ENCODE peak calls at places on chromosomes 2 and 18, in four cellular contexts. K is esophagus squamous epithelium, N is transverse colon, Q is psoas muscle. L is an unnamed sample.

GRCh38 chr18:37368110-37368812 is 197.3 kb downstream of the CELF4 start:
- DNase-seq in Q (no peak), N (no peak), K (no peak), L (no peak)

GRCh38 chr2:241762933-241763369 is 13.7 kb upstream of the GAL3ST2 start:
- DNase-seq in N (peak; percentile 38), K (no peak), Q (no peak), L (no peak)

GRCh38 chr2:42859006-42859552 is 66.7 kb upstream of the HAAO start:
- DNase-seq in Q (no peak), N (peak; percentile 84), K (no peak), L (no peak)

GRCh38 chr18:8301427-8302172 is 307.6 kb upstream of the RAB12 start:
- DNase-seq in Q (no peak), K (no peak), N (no peak), L (no peak)

GRCh38 chr2:234846589-234847363 is 105.0 kb upstream of the SH3BP4 start:
- DNase-seq in N (no peak), Q (no peak), K (no peak), L (no peak)

GRCh38 chr18:7957297-7957696 is 390.2 kb downstream of the PTPRM start:
- DNase-seq in K (no peak), N (no peak), Q (no peak), L (no peak)

GRCh38 chr2:63888490-63889402 is 47.0 kb downstream of the UGP2 start:
- DNase-seq in N (peak; percentile 32), K (no peak), Q (peak; percentile 27), L (no peak)

GRCh38 chr2:7403092-7403775 is 486.0 kb downstream of the RNF144A start:
- DNase-seq in Q (no peak), N (no peak), K (no peak), L (no peak)

GRCh38 chr2:38554973-38555595 is 47.6 kb downstream of the HNRNPLL start:
- DNase-seq in N (no peak), K (no peak), Q (no peak), L (no peak)

GRCh38 chr2:144431384-144431783 is 88.5 kb downstream of the ZEB2 start:
- DNase-seq in N (no peak), K (no peak), Q (no peak), L (no peak)

GRCh38 chr18:6013101-6013790 is 117.9 kb upstream of the TMEM200C start:
- DNase-seq in Q (no peak), K (no peak), N (no peak), L (no peak)

GRCh38 chr18:35345460-35345921 is 1.3 kb upstream of the ZNF24 start:
- DNase-seq in Q (no peak), N (no peak), K (no peak), L (no peak)

GRCh38 chr18:21897811-21898210 is 157.2 kb downstream of the MIB1 start:
- DNase-seq in K (no peak), Q (no peak), N (peak; percentile 42), L (no peak)

GRCh38 chr2:165274698-165275097 is 35.5 kb downstream of the SCN2A start:
- DNase-seq in N (peak; percentile 20), K (no peak), Q (peak; percentile 73), L (no peak)

GRCh38 chr2:18209934-18210639 is 331.6 kb downstream of the KCNS3 start:
- DNase-seq in K (no peak), N (no peak), Q (no peak), L (peak; percentile 10)

GRCh38 chr2:223465793-223466192 is 136.4 kb downstream of the SCG2 start:
- DNase-seq in N (peak; percentile 48), K (peak; percentile 14), Q (peak; percentile 85), L (peak; percentile 93)

GRCh38 chr18:48781041-48781989 is 169.4 kb downstream of the SMAD7 start:
- DNase-seq in K (no peak), Q (peak; percentile 78), N (peak; percentile 54), L (no peak)

GRCh38 chr2:23563673-23564617 is 179.0 kb downstream of the KLHL29 start:
- DNase-seq in N (peak; percentile 18), K (no peak), Q (peak; percentile 76), L (peak; percentile 45)

GRCh38 chr2:159249955-159250723 is 36.4 kb downstream of the WDSUB1 start:
- DNase-seq in K (no peak), N (peak; percentile 72), Q (peak; percentile 43), L (peak; percentile 37)

GRCh38 chr2:224036731-224037376 is 2.2 kb downstream of the SERPINE2 start:
- DNase-seq in Q (no peak), K (no peak), N (no peak), L (no peak)

DNA sequence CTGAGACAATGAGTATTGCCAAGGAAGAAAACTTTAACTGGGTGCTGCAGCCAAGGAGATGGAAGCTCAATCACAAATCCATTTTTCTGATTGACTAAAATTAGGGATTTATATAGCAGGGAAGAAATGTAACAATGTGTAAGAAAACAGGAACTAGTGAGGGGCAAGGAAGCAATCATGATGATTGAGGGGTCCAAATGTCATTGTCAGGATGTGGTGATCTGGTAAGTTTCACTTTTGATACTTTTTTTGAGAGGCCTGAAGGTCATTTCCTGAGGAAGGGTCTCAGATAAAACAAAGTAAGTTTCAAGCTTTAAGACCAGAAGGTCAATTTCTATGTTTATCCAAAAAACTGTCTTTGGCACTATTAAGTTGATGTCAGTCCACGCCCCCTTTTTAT is 12.0 kb upstream of the GCC2 start:
- DNase-seq in Q (no peak), K (no peak), N (no peak), L (no peak)
- TF ChIP-seq CTCF in Q (no peak), K (no peak), N (no peak), L (no peak)

DNA sequence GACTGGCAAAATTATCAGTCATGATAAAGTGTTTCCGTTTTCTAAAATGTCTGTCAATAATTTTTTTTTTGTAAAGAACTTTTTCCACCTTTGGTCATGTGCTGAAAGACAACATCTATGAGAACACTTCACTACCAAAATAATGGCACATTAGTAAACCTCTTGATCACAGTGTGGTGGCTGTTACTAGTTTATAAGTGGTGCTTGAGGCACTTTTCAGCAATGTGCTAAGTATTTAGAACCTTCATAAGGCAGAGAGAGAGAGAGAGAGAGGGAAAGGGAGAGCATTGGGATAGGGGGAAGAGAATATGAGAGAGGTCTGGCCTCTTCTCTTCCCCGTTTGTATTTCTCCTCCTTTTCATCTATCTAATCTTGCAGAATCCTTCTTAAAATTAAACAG is 1.1 kb upstream of the NYAP2 start:
- DNase-seq in N (no peak), K (no peak), Q (no peak), L (no peak)
- H3K36me3 ChIP-seq in N (no peaks in the 10 kb centered on the region), K (no peaks in the 10 kb centered on the region), Q (no peaks in the 10 kb centered on the region), L (no peaks in the 10 kb centered on the region)

GRCh38 chr2:207766697-207767460 is 2.8 kb downstream of the FZD5 start:
- DNase-seq in K (no peak), N (peak; percentile 29), Q (no peak), L (no peak)
- TF ChIP-seq CTCF in K (no peak), N (no peak), Q (no peak), L (no peak)

GRCh38 chr2:47264183-47264582 is 109.1 kb upstream of the STPG4 start:
- DNase-seq in K (no peak), N (no peak), Q (no peak), L (no peak)

GRCh38 chr2:47265158-47265557 is 110.0 kb upstream of the STPG4 start:
- DNase-seq in Q (no peak), N (no peak), K (no peak), L (no peak)

GRCh38 chr2:47264686-47265085 is 109.6 kb upstream of the STPG4 start:
- DNase-seq in N (no peak), K (no peak), Q (no peak), L (no peak)

GRCh38 chr2:47266939-47267338 is 111.8 kb upstream of the STPG4 start:
- DNase-seq in N (no peak), K (no peak), Q (no peak), L (no peak)

DNA sequence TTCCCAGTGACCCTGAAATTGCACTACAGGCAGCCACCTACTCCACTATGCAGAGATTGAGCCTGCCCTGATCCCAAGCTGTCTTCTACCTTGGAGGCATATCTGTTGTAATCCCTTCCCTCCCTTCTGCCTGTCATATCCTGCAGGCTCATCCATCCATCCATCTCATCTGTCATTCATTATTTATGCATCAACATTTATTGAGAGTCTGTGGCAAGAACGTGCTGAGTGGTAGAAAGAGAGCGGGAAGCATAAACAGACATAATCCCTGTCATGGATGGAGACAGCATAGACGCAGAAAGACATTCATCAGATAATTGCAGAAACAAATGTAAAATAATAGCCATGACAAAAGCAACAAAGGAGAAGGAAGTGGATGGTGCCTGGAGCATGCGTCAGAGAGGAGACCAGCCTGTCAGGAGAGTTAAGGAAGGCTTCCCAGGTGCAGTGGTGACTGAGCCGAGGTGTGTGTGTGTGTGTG is 110.7 kb upstream of the STPG4 start:
- DNase-seq in N (no peak), K (no peak), Q (no peak), L (no peak)
- H3K36me3 ChIP-seq in N (no peaks in the 10 kb centered on the region), K (no peaks in the 10 kb centered on the region), Q (no peaks in the 10 kb centered on the region), L (no peaks in the 10 kb centered on the region)

GRCh38 chr2:119660343-119660658 is 18.7 kb upstream of the TMEM177 start:
- DNase-seq in K (no peak), N (no peak), Q (no peak), L (no peak)
- TF ChIP-seq CTCF in K (no peak), N (no peak), Q (no peak), L (no peak)

GRCh38 chr18:60910534-60910933 is 422.7 kb upstream of the CDH20 start:
- DNase-seq in K (no peak), Q (no peak), N (no peak), L (no peak)
- H3K36me3 ChIP-seq in K (no peaks in the 10 kb centered on the region), Q (no peaks in the 10 kb centered on the region), N (no peaks in the 10 kb centered on the region), L (no peaks in the 10 kb centered on the region)

GRCh38 chr2:33134764-33135560 is 188.2 kb downstream of the LTBP1 start:
- DNase-seq in Q (no peak), N (no peak), K (no peak), L (no peak)

GRCh38 chr2:33136056-33136455 is 189.3 kb downstream of the LTBP1 start:
- DNase-seq in N (no peak), K (no peak), Q (no peak), L (no peak)

GRCh38 chr2:33135645-33136044 is 188.9 kb downstream of the LTBP1 start:
- DNase-seq in Q (no peak), N (no peak), K (no peak), L (no peak)

GRCh38 chr2:33133436-33133835 is 186.7 kb downstream of the LTBP1 start:
- DNase-seq in N (no peak), K (no peak), Q (peak; percentile 33), L (no peak)

GRCh38 chr2:33134086-33134763 is 187.5 kb downstream of the LTBP1 start:
- DNase-seq in N (peak; percentile 24), Q (peak; percentile 65), K (no peak), L (peak; percentile 92)
- TF ChIP-seq CTCF in N (no peak), Q (peak; percentile 22), K (no peak), L (peak; percentile 33)

GRCh38 chr2:27208486-27209050 is 3.3 kb upstream of the ATRAID start:
- DNase-seq in K (no peak), Q (no peak), N (no peak), L (no peak)

GRCh38 chr2:27203741-27204140 is 8.1 kb upstream of the ATRAID start:
- DNase-seq in K (no peak), N (no peak), Q (no peak), L (no peak)

GRCh38 chr2:27204566-27204965 is 7.3 kb upstream of the ATRAID start:
- DNase-seq in Q (no peak), K (no peak), N (no peak), L (no peak)

GRCh38 chr2:27205206-27205605 is 6.6 kb upstream of the ATRAID start:
- DNase-seq in K (no peak), Q (no peak), N (no peak), L (no peak)

DNA sequence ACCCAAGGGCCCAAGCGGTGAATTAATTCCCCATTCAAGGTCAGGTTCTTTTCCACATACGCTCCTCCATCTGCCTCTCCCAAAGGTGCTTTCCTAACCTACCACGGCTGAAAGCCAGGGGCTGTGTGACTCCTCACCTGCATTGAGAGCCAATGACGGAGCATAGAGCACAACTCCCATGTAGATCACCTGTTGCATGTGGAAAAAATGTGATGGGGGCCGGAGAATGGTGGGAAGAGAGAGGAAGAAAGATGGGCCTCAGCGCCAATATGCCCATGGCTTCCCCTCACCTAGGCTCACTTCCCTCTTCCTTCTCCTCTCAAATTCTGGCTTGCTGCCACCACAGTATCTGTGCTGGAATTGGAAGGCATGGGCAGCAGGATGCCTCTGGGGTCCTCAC is 5.5 kb upstream of the ATRAID start:
- DNase-seq in N (no peak), K (no peak), Q (no peak), L (no peak)
- H3K36me3 ChIP-seq in N (no peaks in the 10 kb centered on the region), K (peaks cover 86% of the 10 kb centered on the region), Q (peaks cover 87% of the 10 kb centered on the region), L (peaks cover 17% of the 10 kb centered on the region)

L was measured in BJ.